ENCODE peak calls at places on chromosomes 13 and 19, in eight cellular contexts. One of them, this sample, is unnamed.

GRCh38 chr13:46675016-46675415 is 121.9 kb downstream of the ESD start:
- DNase-seq in activated CD4-positive, alpha-beta T cell treated with anti-CD3 and anti-CD28 coated beads, Interleukin-2, amount 50 U/mL, for 1 hour: no peak
- DNase-seq in NCI-H774: peak; percentile 80
- DNase-seq in NCI-H2081: peak; percentile 96
- DNase-seq in CD8-positive, alpha-beta memory T cell: no peak
- DNase-seq in T follicular helper cell: no peak
- DNase-seq in stimulated activated CD8-positive, alpha-beta memory T cell treated with anti-CD3 and anti-CD28 coated beads, Interleukin-7, amount 100 ng/mL, for 24 hours: no peak
- DNase-seq in EH: peak; percentile 63
- DNase-seq in this sample: no peak

GRCh38 chr19:31328238-31328637 is 21.0 kb downstream of the TSHZ3 start:
- DNase-seq in EH: no peak
- DNase-seq in T follicular helper cell: no peak
- DNase-seq in stimulated activated CD8-positive, alpha-beta memory T cell treated with anti-CD3 and anti-CD28 coated beads, Interleukin-7, amount 100 ng/mL, for 24 hours: no peak
- DNase-seq in CD8-positive, alpha-beta memory T cell: no peak
- DNase-seq in NCI-H774: no peak
- DNase-seq in activated CD4-positive, alpha-beta T cell treated with anti-CD3 and anti-CD28 coated beads, Interleukin-2, amount 50 U/mL, for 1 hour: no peak
- DNase-seq in NCI-H2081: no peak
- DNase-seq in this sample: no peak

GRCh38 chr13:83905641-83906040 is 23.4 kb upstream of the SLITRK1 start:
- DNase-seq in activated CD4-positive, alpha-beta T cell treated with anti-CD3 and anti-CD28 coated beads, Interleukin-2, amount 50 U/mL, for 1 hour: no peak
- DNase-seq in stimulated activated CD8-positive, alpha-beta memory T cell treated with anti-CD3 and anti-CD28 coated beads, Interleukin-7, amount 100 ng/mL, for 24 hours: no peak
- DNase-seq in EH: no peak
- DNase-seq in NCI-H774: no peak
- DNase-seq in T follicular helper cell: no peak
- DNase-seq in CD8-positive, alpha-beta memory T cell: no peak
- DNase-seq in NCI-H2081: no peak
- DNase-seq in this sample: no peak

GRCh38 chr13:40585911-40586471 is 80.5 kb downstream of the FOXO1 start:
- DNase-seq in NCI-H2081: no peak
- DNase-seq in CD8-positive, alpha-beta memory T cell: no peak
- DNase-seq in NCI-H774: no peak
- DNase-seq in activated CD4-positive, alpha-beta T cell treated with anti-CD3 and anti-CD28 coated beads, Interleukin-2, amount 50 U/mL, for 1 hour: no peak
- DNase-seq in T follicular helper cell: no peak
- DNase-seq in EH: peak; percentile 39
- DNase-seq in stimulated activated CD8-positive, alpha-beta memory T cell treated with anti-CD3 and anti-CD28 coated beads, Interleukin-7, amount 100 ng/mL, for 24 hours: no peak
- DNase-seq in this sample: no peak

GRCh38 chr13:28204690-28205443 is 66.5 kb downstream of the PAN3 start:
- DNase-seq in activated CD4-positive, alpha-beta T cell treated with anti-CD3 and anti-CD28 coated beads, Interleukin-2, amount 50 U/mL, for 1 hour: no peak
- DNase-seq in stimulated activated CD8-positive, alpha-beta memory T cell treated with anti-CD3 and anti-CD28 coated beads, Interleukin-7, amount 100 ng/mL, for 24 hours: peak; percentile 4
- DNase-seq in T follicular helper cell: no peak
- DNase-seq in NCI-H2081: no peak
- DNase-seq in EH: no peak
- DNase-seq in CD8-positive, alpha-beta memory T cell: no peak
- DNase-seq in NCI-H774: no peak
- DNase-seq in this sample: no peak

GRCh38 chr19:19214892-19215291 is 3.1 kb downstream of the NCAN start:
- DNase-seq in NCI-H774: no peak
- DNase-seq in EH: peak; percentile 61
- DNase-seq in T follicular helper cell: no peak
- DNase-seq in activated CD4-positive, alpha-beta T cell treated with anti-CD3 and anti-CD28 coated beads, Interleukin-2, amount 50 U/mL, for 1 hour: peak; percentile 30
- DNase-seq in stimulated activated CD8-positive, alpha-beta memory T cell treated with anti-CD3 and anti-CD28 coated beads, Interleukin-7, amount 100 ng/mL, for 24 hours: no peak
- DNase-seq in NCI-H2081: no peak
- DNase-seq in CD8-positive, alpha-beta memory T cell: no peak
- DNase-seq in this sample: no peak

GRCh38 chr19:42421101-42421500 is 6.1 kb downstream of the LIPE start:
- DNase-seq in CD8-positive, alpha-beta memory T cell: peak; percentile 9
- DNase-seq in EH: no peak
- DNase-seq in stimulated activated CD8-positive, alpha-beta memory T cell treated with anti-CD3 and anti-CD28 coated beads, Interleukin-7, amount 100 ng/mL, for 24 hours: no peak
- DNase-seq in NCI-H2081: no peak
- DNase-seq in activated CD4-positive, alpha-beta T cell treated with anti-CD3 and anti-CD28 coated beads, Interleukin-2, amount 50 U/mL, for 1 hour: no peak
- DNase-seq in NCI-H774: no peak
- DNase-seq in T follicular helper cell: no peak
- DNase-seq in this sample: no peak

GRCh38 chr19:956747-957451 is 27.2 kb upstream of the WDR18 start:
- DNase-seq in stimulated activated CD8-positive, alpha-beta memory T cell treated with anti-CD3 and anti-CD28 coated beads, Interleukin-7, amount 100 ng/mL, for 24 hours: no peak
- DNase-seq in NCI-H774: no peak
- DNase-seq in NCI-H2081: no peak
- DNase-seq in CD8-positive, alpha-beta memory T cell: no peak
- DNase-seq in EH: peak; percentile 84
- DNase-seq in activated CD4-positive, alpha-beta T cell treated with anti-CD3 and anti-CD28 coated beads, Interleukin-2, amount 50 U/mL, for 1 hour: no peak
- DNase-seq in T follicular helper cell: no peak
- DNase-seq in this sample: no peak

GRCh38 chr19:53953383-53953782 is 9.4 kb upstream of the CACNG8 start:
- DNase-seq in activated CD4-positive, alpha-beta T cell treated with anti-CD3 and anti-CD28 coated beads, Interleukin-2, amount 50 U/mL, for 1 hour: no peak
- DNase-seq in CD8-positive, alpha-beta memory T cell: no peak
- DNase-seq in NCI-H2081: no peak
- DNase-seq in NCI-H774: no peak
- DNase-seq in T follicular helper cell: no peak
- DNase-seq in EH: no peak
- DNase-seq in stimulated activated CD8-positive, alpha-beta memory T cell treated with anti-CD3 and anti-CD28 coated beads, Interleukin-7, amount 100 ng/mL, for 24 hours: no peak
- DNase-seq in this sample: no peak

GRCh38 chr19:14398563-14398962 is 17.3 kb downstream of the ADGRE5 start:
- DNase-seq in EH: no peak
- DNase-seq in NCI-H2081: no peak
- DNase-seq in CD8-positive, alpha-beta memory T cell: no peak
- DNase-seq in T follicular helper cell: no peak
- DNase-seq in NCI-H774: no peak
- DNase-seq in stimulated activated CD8-positive, alpha-beta memory T cell treated with anti-CD3 and anti-CD28 coated beads, Interleukin-7, amount 100 ng/mL, for 24 hours: no peak
- DNase-seq in activated CD4-positive, alpha-beta T cell treated with anti-CD3 and anti-CD28 coated beads, Interleukin-2, amount 50 U/mL, for 1 hour: no peak
- DNase-seq in this sample: no peak

GRCh38 chr13:102869948-102870676 is 24.3 kb downstream of the ERCC5 start:
- DNase-seq in CD8-positive, alpha-beta memory T cell: no peak
- DNase-seq in stimulated activated CD8-positive, alpha-beta memory T cell treated with anti-CD3 and anti-CD28 coated beads, Interleukin-7, amount 100 ng/mL, for 24 hours: no peak
- DNase-seq in EH: no peak
- DNase-seq in activated CD4-positive, alpha-beta T cell treated with anti-CD3 and anti-CD28 coated beads, Interleukin-2, amount 50 U/mL, for 1 hour: no peak
- DNase-seq in NCI-H2081: no peak
- DNase-seq in NCI-H774: no peak
- DNase-seq in T follicular helper cell: no peak
- DNase-seq in this sample: no peak

GRCh38 chr13:112247471-112248405 is 128.4 kb upstream of the SPACA7 start:
- DNase-seq in CD8-positive, alpha-beta memory T cell: no peak
- DNase-seq in EH: no peak
- DNase-seq in activated CD4-positive, alpha-beta T cell treated with anti-CD3 and anti-CD28 coated beads, Interleukin-2, amount 50 U/mL, for 1 hour: no peak
- DNase-seq in NCI-H2081: no peak
- DNase-seq in NCI-H774: no peak
- DNase-seq in T follicular helper cell: no peak
- DNase-seq in stimulated activated CD8-positive, alpha-beta memory T cell treated with anti-CD3 and anti-CD28 coated beads, Interleukin-7, amount 100 ng/mL, for 24 hours: no peak
- DNase-seq in this sample: no peak

GRCh38 chr19:39362682-39363657 is 20.7 kb downstream of the SAMD4B start:
- DNase-seq in NCI-H774: no peak
- DNase-seq in stimulated activated CD8-positive, alpha-beta memory T cell treated with anti-CD3 and anti-CD28 coated beads, Interleukin-7, amount 100 ng/mL, for 24 hours: no peak
- DNase-seq in NCI-H2081: no peak
- DNase-seq in activated CD4-positive, alpha-beta T cell treated with anti-CD3 and anti-CD28 coated beads, Interleukin-2, amount 50 U/mL, for 1 hour: no peak
- DNase-seq in CD8-positive, alpha-beta memory T cell: no peak
- DNase-seq in T follicular helper cell: no peak
- DNase-seq in EH: peak; percentile 86
- DNase-seq in this sample: no peak

GRCh38 chr19:2112516-2113320 is 16.0 kb downstream of the IZUMO4 start:
- DNase-seq in EH: no peak
- DNase-seq in stimulated activated CD8-positive, alpha-beta memory T cell treated with anti-CD3 and anti-CD28 coated beads, Interleukin-7, amount 100 ng/mL, for 24 hours: no peak
- DNase-seq in CD8-positive, alpha-beta memory T cell: no peak
- DNase-seq in NCI-H774: no peak
- DNase-seq in T follicular helper cell: no peak
- DNase-seq in NCI-H2081: no peak
- DNase-seq in activated CD4-positive, alpha-beta T cell treated with anti-CD3 and anti-CD28 coated beads, Interleukin-2, amount 50 U/mL, for 1 hour: no peak
- DNase-seq in this sample: no peak

GRCh38 chr19:5826531-5827341 is 12.8 kb downstream of the FUT6 start:
- DNase-seq in EH: peak; percentile 53
- DNase-seq in CD8-positive, alpha-beta memory T cell: peak; percentile 55
- DNase-seq in T follicular helper cell: no peak
- DNase-seq in NCI-H2081: peak; percentile 94
- DNase-seq in NCI-H774: peak; percentile 88
- DNase-seq in activated CD4-positive, alpha-beta T cell treated with anti-CD3 and anti-CD28 coated beads, Interleukin-2, amount 50 U/mL, for 1 hour: no peak
- DNase-seq in stimulated activated CD8-positive, alpha-beta memory T cell treated with anti-CD3 and anti-CD28 coated beads, Interleukin-7, amount 100 ng/mL, for 24 hours: no peak
- DNase-seq in this sample: peak; percentile 96